ENCODE peak calls at places on chromosomes 3 and 15, in seven cellular contexts. R is sciatic nerve; L is lower lobe of right lung; Z is gastroesophageal sphincter; D is mucosa of descending colon; T is left colon; H is activated CD4-positive, alpha-beta T cell treated with anti-CD3 and anti-CD28 coated beads for 36 hours. Q is an unnamed sample.

GRCh38 chr15:31207246-31207645 is 105.7 kb upstream of the TRPM1 start:
- ATAC-seq in D (peak; percentile 44), L (no peak), H (no peak), T (no peak), R (no peak), Z (no peak), Q (no peak)

GRCh38 chr3:82641701-82642100 is 880.3 kb upstream of the GBE1 start:
- ATAC-seq in Z (no peak), H (no peak), R (no peak), D (no peak), T (no peak), L (no peak), Q (no peak)

GRCh38 chr3:169780738-169781137 is 7.5 kb downstream of the MYNN start:
- ATAC-seq in T (no peak), Z (no peak), D (no peak), H (peak; percentile 39), L (no peak), R (no peak), Q (no peak)

GRCh38 chr15:83319771-83320170 is 35.3 kb upstream of the BNC1 start:
- ATAC-seq in Z (no peak), R (no peak), L (no peak), D (no peak), T (no peak), H (no peak), Q (no peak)

GRCh38 chr3:99658274-99658673 is 19.9 kb downstream of the COL8A1 start:
- ATAC-seq in R (peak; percentile 31), D (no peak), Z (peak; percentile 31), L (peak; percentile 83), T (no peak), H (no peak), Q (no peak)

GRCh38 chr15:64865126-64865997 is 23.6 kb downstream of the PLEKHO2 start:
- ATAC-seq in H (no peak), D (no peak), L (peak; percentile 12), Z (peak; percentile 7), R (peak; percentile 34), T (no peak), Q (peak; percentile 21)

GRCh38 chr15:63283126-63283525 is 5.7 kb downstream of the APH1B start:
- ATAC-seq in L (peak; percentile 81), T (no peak), R (no peak), H (no peak), D (no peak), Z (no peak), Q (no peak)

GRCh38 chr3:141887051-141887450 is 10.6 kb downstream of the ATP1B3 start:
- ATAC-seq in T (no peak), R (no peak), D (no peak), L (no peak), Z (no peak), H (no peak), Q (no peak)

GRCh38 chr3:183485093-183485492 is 56.7 kb upstream of the MCF2L2 start:
- ATAC-seq in H (no peak), T (no peak), D (no peak), Z (no peak), L (no peak), R (no peak), Q (no peak)

Q was measured in esophagus mucosa.